ENCODE peak calls at places on chromosome 22, in four cellular contexts. S, N, W and E are unnamed samples.

GRCh38 chr22:44357962-44358553 is 45.3 kb upstream of the SHISAL1 start:
- DNase-seq in S (no peak), N (peak; percentile 39), W (peak; percentile 44), E (no peak)

GRCh38 chr22:44396727-44397722 is 84.3 kb upstream of the SHISAL1 start:
- DNase-seq in S (no peak), N (peak; percentile 2), W (no peak), E (no peak)

GRCh38 chr22:20781272-20781990 is 7.5 kb downstream of the SERPIND1 start:
- DNase-seq in S (no peak), N (no peak), W (peak; percentile 28), E (no peak)

GRCh38 chr22:33242078-33242477 is 183.9 kb upstream of the SYN3 start:
- DNase-seq in S (no peak), N (no peak), W (no peak), E (no peak)

GRCh38 chr22:26045855-26046254 is 123.4 kb upstream of the SEZ6L start:
- DNase-seq in S (no peak), N (no peak), W (no peak), E (no peak)

GRCh38 chr22:47297261-47298016 is 535.0 kb downstream of the TBC1D22A start:
- DNase-seq in S (no peak), N (no peak), W (no peak), E (no peak)

GRCh38 chr22:48906177-48906835 is 921.4 kb downstream of the BRD1 start:
- DNase-seq in S (no peak), N (no peak), W (no peak), E (no peak)

GRCh38 chr22:49678137-49678841 is 149.4 kb downstream of the BRD1 start:
- DNase-seq in S (no peak), N (no peak), W (no peak), E (no peak)

GRCh38 chr22:28172948-28173360 is 253.9 kb upstream of the PITPNB start:
- DNase-seq in S (no peak), N (no peak), W (peak; percentile 23), E (no peak)

GRCh38 chr22:40571887-40572286 is 64.6 kb downstream of the MRTFA start:
- DNase-seq in S (no peak), N (no peak), W (no peak), E (no peak)

GRCh38 chr22:37650463-37651136 is 7.9 kb upstream of the PDXP start:
- DNase-seq in S (no peak), N (no peak), W (no peak), E (no peak)

GRCh38 chr22:39229688-39230260 is 15.0 kb downstream of the PDGFB start:
- DNase-seq in S (no peak), N (no peak), W (no peak), E (no peak)

GRCh38 chr22:19817561-19818263 is 37.0 kb downstream of the GNB1L start:
- DNase-seq in S (no peak), N (no peak), W (no peak), E (no peak)

GRCh38 chr22:46119729-46120419 is 30.5 kb upstream of the PPARA start:
- DNase-seq in S (no peak), N (peak; percentile 64), W (peak; percentile 92), E (no peak)

GRCh38 chr22:46121079-46121478 is 29.2 kb upstream of the PPARA start:
- DNase-seq in S (no peak), N (no peak), W (no peak), E (no peak)

GRCh38 chr22:46121523-46122287 is 28.6 kb upstream of the PPARA start:
- DNase-seq in S (no peak), N (no peak), W (no peak), E (no peak)

GRCh38 chr22:46119093-46119728 is 31.1 kb upstream of the PPARA start:
- DNase-seq in S (no peak), N (no peak), W (no peak), E (no peak)

DNA sequence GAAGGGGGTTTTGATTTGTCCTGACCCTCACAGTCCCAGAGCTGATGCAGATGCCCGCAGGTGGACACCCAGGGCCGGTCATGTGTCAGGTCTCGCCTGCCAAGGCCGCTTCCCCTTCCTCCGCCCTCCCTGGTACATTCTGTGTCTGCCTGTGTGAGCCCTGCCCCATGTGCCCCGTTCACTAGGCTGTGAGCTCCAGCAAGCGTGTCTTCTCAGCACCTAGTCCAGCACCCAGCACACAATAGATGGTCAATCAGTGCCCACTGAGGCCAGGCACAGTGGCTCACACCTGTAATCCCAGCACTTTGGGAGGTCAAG is 29.9 kb upstream of the PPARA start:
- DNase-seq in S (no peak), N (no peak), W (no peak), E (no peak)
- TF ChIP-seq CTCF in S (no peak), N (no peak), W (no peak), E (no peak)

DNA sequence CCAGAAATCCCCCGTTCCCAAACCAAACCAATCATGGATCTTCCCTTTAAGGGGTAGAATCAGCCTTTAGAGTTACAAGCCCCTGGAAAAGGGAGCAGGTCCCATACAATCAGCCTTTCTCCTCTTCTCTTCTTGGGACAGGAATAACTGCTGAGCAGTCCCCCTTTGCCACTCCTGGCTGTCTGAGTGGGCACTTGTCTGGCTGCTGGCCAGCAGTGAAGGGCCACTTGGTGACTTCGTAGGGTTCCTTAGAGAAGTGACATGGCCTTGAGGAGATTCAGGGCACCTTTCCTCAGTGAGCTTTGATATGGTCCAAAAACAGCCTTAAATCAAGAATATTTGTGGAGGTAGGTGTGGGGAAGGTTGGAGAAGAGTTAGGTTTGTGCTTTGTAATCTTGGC is 53.5 kb upstream of the HORMAD2 start:
- DNase-seq in S (no peak), N (no peak), W (no peak), E (no peak)
- H3K36me3 ChIP-seq in S (peaks cover 26% of the 10 kb centered on the region), N (no peaks in the 10 kb centered on the region), W (peaks cover 14% of the 10 kb centered on the region), E (peaks cover 6% of the 10 kb centered on the region)

GRCh38 chr22:22556578-22556977 is 2.5 kb downstream of the PRAME start:
- DNase-seq in S (no peak), N (no peak), W (no peak), E (no peak)
- H3K4me3 ChIP-seq in S (no peak overlapping the region), N (no peak overlapping the region), W (no peak overlapping the region), E (no peak overlapping the region)

GRCh38 chr22:50732681-50733080 is 5.3 kb upstream of the ACR start:
- DNase-seq in S (no peak), N (no peak), W (no peak), E (no peak)

GRCh38 chr22:50734986-50735738 is 2.8 kb upstream of the ACR start:
- DNase-seq in S (no peak), N (peak; percentile 4), W (no peak), E (no peak)

GRCh38 chr22:50731811-50732624 is 6.0 kb upstream of the ACR start:
- DNase-seq in S (peak; percentile 43), N (peak; percentile 45), W (peak; percentile 7), E (no peak)

GRCh38 chr22:50734343-50734771 is 3.6 kb upstream of the ACR start:
- DNase-seq in S (no peak), N (peak; percentile 11), W (no peak), E (no peak)

DNA sequence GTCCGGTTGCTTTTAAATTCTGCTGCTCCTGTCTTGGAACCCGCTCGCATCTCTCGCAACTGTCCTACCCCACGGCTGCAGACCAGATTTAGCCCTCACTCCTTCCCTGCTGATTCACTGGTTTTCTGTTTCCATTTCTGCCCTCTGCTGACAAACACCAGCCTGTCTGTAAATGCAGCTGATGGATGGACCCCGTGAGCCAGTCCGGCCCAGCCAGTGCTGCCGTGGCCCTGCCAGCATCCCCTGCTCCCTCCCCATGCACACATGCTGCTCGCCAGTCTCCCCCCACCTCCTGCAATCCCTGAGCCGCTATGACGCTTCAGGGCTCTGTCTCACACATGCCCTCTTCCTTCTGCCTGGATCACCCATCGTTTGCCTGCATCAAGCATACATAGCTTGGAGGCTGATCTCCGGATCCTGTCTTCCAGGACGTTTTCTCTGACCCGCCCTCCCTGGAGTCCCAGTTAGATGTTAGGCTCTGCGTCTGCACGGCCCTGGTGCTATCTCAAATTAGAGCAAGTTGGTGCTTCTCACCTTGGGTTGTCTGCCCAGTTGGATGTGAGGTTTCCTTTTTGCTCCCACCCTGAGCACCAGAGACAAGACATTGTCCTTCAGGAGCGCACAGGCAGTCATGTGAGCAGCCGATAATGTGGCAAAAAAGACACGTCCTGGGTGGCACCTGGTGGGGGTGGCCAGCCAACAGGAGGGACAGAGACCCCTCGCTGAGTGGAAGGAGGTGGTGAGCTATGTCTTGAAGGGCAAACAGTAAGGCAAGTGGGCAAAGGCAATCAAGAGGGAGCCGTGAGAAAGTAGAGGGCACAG is 4.3 kb upstream of the ACR start:
- DNase-seq in S (no peak), N (peak; percentile 9), W (peak; percentile 23), E (no peak)
- TF ChIP-seq CTCF in S (no peak), N (no peak), W (no peak), E (no peak)

GRCh38 chr22:42831712-42832111 is 25.4 kb downstream of the ARFGAP3 start:
- DNase-seq in S (no peak), N (no peak), W (no peak), E (no peak)
- H3K36me3 ChIP-seq in S (peaks cover 17% of the 10 kb centered on the region), N (no peaks in the 10 kb centered on the region), W (peaks cover 7% of the 10 kb centered on the region), E (no peaks in the 10 kb centered on the region)

GRCh38 chr22:41697126-41697775 is 2.1 kb upstream of the MEI1 start:
- DNase-seq in S (peak; percentile 94), N (peak; percentile 94), W (peak; percentile 76), E (peak; percentile 47)
- H3K4me3 ChIP-seq in S (no peak overlapping the region), N (peak overlapping the region; percentile 34), W (no peak overlapping the region), E (no peak overlapping the region)

GRCh38 chr22:41969110-41969646 is at the start of gene SEPTIN3:
- DNase-seq in S (no peak), N (no peak), W (no peak), E (no peak)

GRCh38 chr22:41964106-41964494 is 5.1 kb upstream of the SEPTIN3 start:
- DNase-seq in S (no peak), N (no peak), W (no peak), E (no peak)

GRCh38 chr22:41966225-41966606 is 3.0 kb upstream of the SEPTIN3 start:
- DNase-seq in S (no peak), N (no peak), W (no peak), E (no peak)

GRCh38 chr22:41968601-41969000 is 642 bp upstream of the SEPTIN3 start:
- DNase-seq in S (no peak), N (no peak), W (no peak), E (no peak)

GRCh38 chr22:41966607-41967240 is 2.5 kb upstream of the SEPTIN3 start:
- DNase-seq in S (no peak), N (no peak), W (peak; percentile 84), E (peak; percentile 39)
- TF ChIP-seq CTCF in S (no peak), N (peak; percentile 36), W (peak; percentile 42), E (peak; percentile 18)